ENCODE peak calls at places on chromosomes 1 and 21, in eight cellular contexts. One of them, this sample, is unnamed. For H3K4me1, the result is how much of the 10 kb centered on the place peaks cover.

GRCh38 chr1:18681423-18681835 is 50.8 kb downstream of the PAX7 start:
- DNase-seq in CD8-positive, alpha-beta T cell: no peak
- DNase-seq in A549: peak
- DNase-seq in mammary epithelial cell: peak
- DNase-seq in pancreas: no peak
- DNase-seq in aorta: no peak
- DNase-seq in GM23338: peak
- DNase-seq in CD4-positive, alpha-beta memory T cell: peak
- DNase-seq in this sample: peak

GRCh38 chr21:26717146-26717739 is 128.0 kb downstream of the ADAMTS1 start:
- DNase-seq in pancreas: no peak
- DNase-seq in CD4-positive, alpha-beta memory T cell: no peak
- DNase-seq in CD8-positive, alpha-beta T cell: no peak
- DNase-seq in A549: peak
- DNase-seq in GM23338: peak
- DNase-seq in mammary epithelial cell: peak
- DNase-seq in aorta: no peak
- DNase-seq in this sample: no peak

GRCh38 chr1:3892748-3893147 is 7.3 kb downstream of the C1orf174 start:
- DNase-seq in CD8-positive, alpha-beta T cell: no peak
- DNase-seq in A549: no peak
- DNase-seq in CD4-positive, alpha-beta memory T cell: no peak
- DNase-seq in pancreas: no peak
- DNase-seq in aorta: peak
- DNase-seq in GM23338: no peak
- DNase-seq in mammary epithelial cell: no peak
- DNase-seq in this sample: no peak

GRCh38 chr1:111468717-111469100 is 5.1 kb upstream of the C1orf162 start:
- DNase-seq in CD8-positive, alpha-beta T cell: no peak
- DNase-seq in GM23338: no peak
- DNase-seq in CD4-positive, alpha-beta memory T cell: no peak
- DNase-seq in mammary epithelial cell: peak
- DNase-seq in A549: no peak
- DNase-seq in aorta: no peak
- DNase-seq in pancreas: no peak
- DNase-seq in this sample: no peak

GRCh38 chr1:159008744-159009188 is 941 bp upstream of the IFI16 start:
- DNase-seq in pancreas: no peak
- DNase-seq in CD8-positive, alpha-beta T cell: peak
- DNase-seq in A549: no peak
- DNase-seq in CD4-positive, alpha-beta memory T cell: peak
- DNase-seq in GM23338: no peak
- DNase-seq in mammary epithelial cell: no peak
- DNase-seq in aorta: no peak
- DNase-seq in this sample: no peak

GRCh38 chr21:42632336-42632751 is 21.1 kb upstream of the PDE9A start:
- DNase-seq in CD8-positive, alpha-beta T cell: no peak
- DNase-seq in CD4-positive, alpha-beta memory T cell: no peak
- DNase-seq in mammary epithelial cell: no peak
- DNase-seq in A549: no peak
- DNase-seq in pancreas: no peak
- DNase-seq in GM23338: peak
- DNase-seq in aorta: no peak
- DNase-seq in this sample: no peak

GRCh38 chr1:95974586-95974985 is 740.6 kb downstream of the RWDD3 start:
- DNase-seq in A549: no peak
- DNase-seq in CD4-positive, alpha-beta memory T cell: no peak
- DNase-seq in CD8-positive, alpha-beta T cell: no peak
- DNase-seq in GM23338: no peak
- DNase-seq in aorta: no peak
- DNase-seq in pancreas: no peak
- DNase-seq in mammary epithelial cell: no peak
- DNase-seq in this sample: no peak

GRCh38 chr1:222909586-222909985 is 94.7 kb downstream of the DISP1 start:
- DNase-seq in pancreas: no peak
- DNase-seq in A549: no peak
- DNase-seq in CD4-positive, alpha-beta memory T cell: no peak
- DNase-seq in aorta: peak
- DNase-seq in mammary epithelial cell: peak
- DNase-seq in GM23338: no peak
- DNase-seq in CD8-positive, alpha-beta T cell: no peak
- DNase-seq in this sample: no peak

GRCh38 chr21:42654913-42655796 is 1.7 kb downstream of the PDE9A start:
- DNase-seq in GM23338: no peak
- DNase-seq in mammary epithelial cell: no peak
- DNase-seq in pancreas: no peak
- DNase-seq in CD4-positive, alpha-beta memory T cell: no peak
- DNase-seq in aorta: no peak
- DNase-seq in CD8-positive, alpha-beta T cell: no peak
- DNase-seq in A549: no peak
- DNase-seq in this sample: no peak

GRCh38 chr1:31586376-31587327 is 10.3 kb downstream of the TINAGL1 start:
- DNase-seq in CD4-positive, alpha-beta memory T cell: no peak
- DNase-seq in pancreas: no peak
- DNase-seq in GM23338: peak
- DNase-seq in CD8-positive, alpha-beta T cell: no peak
- DNase-seq in aorta: no peak
- DNase-seq in A549: no peak
- DNase-seq in mammary epithelial cell: no peak
- DNase-seq in this sample: no peak

GRCh38 chr1:158607296-158607695 is 2.2 kb downstream of the OR10Z1 start:
- DNase-seq in A549: no peak
- DNase-seq in mammary epithelial cell: no peak
- DNase-seq in pancreas: no peak
- DNase-seq in GM23338: peak
- DNase-seq in aorta: no peak
- DNase-seq in CD4-positive, alpha-beta memory T cell: no peak
- DNase-seq in CD8-positive, alpha-beta T cell: no peak
- DNase-seq in this sample: no peak

GRCh38 chr1:59025201-59025600 is 241.4 kb upstream of the JUN start:
- DNase-seq in pancreas: no peak
- DNase-seq in GM23338: no peak
- DNase-seq in CD4-positive, alpha-beta memory T cell: no peak
- DNase-seq in A549: no peak
- DNase-seq in mammary epithelial cell: no peak
- DNase-seq in CD8-positive, alpha-beta T cell: no peak
- DNase-seq in aorta: no peak
- DNase-seq in this sample: no peak

GRCh38 chr1:9710037-9710436 is 58.5 kb downstream of the PIK3CD start:
- DNase-seq in CD4-positive, alpha-beta memory T cell: no peak
- DNase-seq in pancreas: no peak
- DNase-seq in CD8-positive, alpha-beta T cell: no peak
- DNase-seq in mammary epithelial cell: no peak
- DNase-seq in GM23338: no peak
- DNase-seq in A549: no peak
- DNase-seq in aorta: no peak
- DNase-seq in this sample: no peak

GRCh38 chr1:147781056-147781471 is 20.7 kb upstream of the GJA5 start:
- DNase-seq in CD8-positive, alpha-beta T cell: no peak
- DNase-seq in mammary epithelial cell: peak
- DNase-seq in pancreas: no peak
- DNase-seq in aorta: no peak
- DNase-seq in GM23338: peak
- DNase-seq in A549: no peak
- DNase-seq in CD4-positive, alpha-beta memory T cell: no peak
- DNase-seq in this sample: no peak

DNA sequence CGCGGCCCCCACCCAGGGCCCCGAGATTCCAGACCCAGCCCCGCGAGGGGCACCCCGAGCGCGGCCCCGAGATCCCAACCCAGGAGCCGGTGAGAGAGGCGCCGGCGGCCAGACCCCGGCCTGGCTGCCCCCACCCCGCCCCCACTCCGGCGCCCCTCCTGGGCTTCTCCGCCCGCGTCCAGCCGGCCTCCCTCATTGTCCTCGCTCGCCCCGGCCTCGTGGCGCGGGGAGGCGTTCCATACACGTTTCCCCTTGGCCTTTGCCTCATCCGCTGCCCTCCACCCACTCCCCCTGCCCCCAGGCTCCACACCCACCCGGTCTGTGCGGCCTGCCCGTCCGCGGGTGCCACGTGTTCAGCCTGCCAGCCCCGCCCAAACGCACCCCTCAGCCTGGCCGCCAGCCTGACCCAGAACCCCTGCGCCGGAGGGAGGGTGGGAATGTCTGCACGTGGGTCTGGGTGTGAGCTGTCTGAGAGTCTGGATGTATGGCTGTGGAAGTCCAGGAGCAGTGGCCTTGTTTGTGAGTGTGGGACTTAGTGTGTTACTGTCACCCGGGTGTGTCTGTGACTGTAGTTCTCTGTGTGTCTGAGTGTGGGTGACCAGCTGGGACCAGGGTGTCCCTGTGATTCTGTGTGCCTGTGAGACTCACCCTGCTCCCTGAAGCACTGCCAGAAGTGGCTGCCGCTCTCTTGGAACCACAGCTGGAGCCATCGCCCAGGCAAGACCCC is 681 bp downstream of the B4GALT2 start:
- DNase-seq in CD4-positive, alpha-beta memory T cell: no peak
- DNase-seq in aorta: peak
- DNase-seq in GM23338: peak
- DNase-seq in pancreas: peak
- DNase-seq in mammary epithelial cell: peak
- DNase-seq in CD8-positive, alpha-beta T cell: no peak
- DNase-seq in A549: no peak
- DNase-seq in this sample: peak
- H3K4me1 ChIP-seq in CD4-positive, alpha-beta memory T cell: under half
- H3K4me1 ChIP-seq in aorta: under half
- H3K4me1 ChIP-seq in GM23338: under half
- H3K4me1 ChIP-seq in pancreas: under half
- H3K4me1 ChIP-seq in mammary epithelial cell: half or more
- H3K4me1 ChIP-seq in CD8-positive, alpha-beta T cell: under half
- H3K4me1 ChIP-seq in A549: under half
- H3K4me1 ChIP-seq in this sample: under half

GRCh38 chr1:168609133-168609715 is 32.8 kb downstream of the XCL1 start:
- DNase-seq in aorta: peak
- DNase-seq in mammary epithelial cell: no peak
- DNase-seq in A549: no peak
- DNase-seq in GM23338: peak
- DNase-seq in CD8-positive, alpha-beta T cell: no peak
- DNase-seq in pancreas: no peak
- DNase-seq in CD4-positive, alpha-beta memory T cell: no peak
- DNase-seq in this sample: no peak
- H3K4me3 ChIP-seq in aorta: no peak
- H3K4me3 ChIP-seq in mammary epithelial cell: no peak
- H3K4me3 ChIP-seq in A549: no peak
- H3K4me3 ChIP-seq in GM23338: no peak
- H3K4me3 ChIP-seq in CD8-positive, alpha-beta T cell: no peak
- H3K4me3 ChIP-seq in pancreas: no peak
- H3K4me3 ChIP-seq in CD4-positive, alpha-beta memory T cell: no peak
- H3K4me3 ChIP-seq in this sample: no peak

GRCh38 chr1:225845633-225846259 is 35.8 kb downstream of the EPHX1 start:
- DNase-seq in pancreas: peak
- DNase-seq in CD8-positive, alpha-beta T cell: no peak
- DNase-seq in aorta: peak
- DNase-seq in GM23338: peak
- DNase-seq in mammary epithelial cell: peak
- DNase-seq in A549: peak
- DNase-seq in CD4-positive, alpha-beta memory T cell: no peak
- DNase-seq in this sample: peak
- H3K4me1 ChIP-seq in pancreas: under half
- H3K4me1 ChIP-seq in CD8-positive, alpha-beta T cell: half or more
- H3K4me1 ChIP-seq in aorta: under half
- H3K4me1 ChIP-seq in GM23338: under half
- H3K4me1 ChIP-seq in mammary epithelial cell: under half
- H3K4me1 ChIP-seq in A549: under half
- H3K4me1 ChIP-seq in CD4-positive, alpha-beta memory T cell: under half
- H3K4me1 ChIP-seq in this sample: under half

DNA sequence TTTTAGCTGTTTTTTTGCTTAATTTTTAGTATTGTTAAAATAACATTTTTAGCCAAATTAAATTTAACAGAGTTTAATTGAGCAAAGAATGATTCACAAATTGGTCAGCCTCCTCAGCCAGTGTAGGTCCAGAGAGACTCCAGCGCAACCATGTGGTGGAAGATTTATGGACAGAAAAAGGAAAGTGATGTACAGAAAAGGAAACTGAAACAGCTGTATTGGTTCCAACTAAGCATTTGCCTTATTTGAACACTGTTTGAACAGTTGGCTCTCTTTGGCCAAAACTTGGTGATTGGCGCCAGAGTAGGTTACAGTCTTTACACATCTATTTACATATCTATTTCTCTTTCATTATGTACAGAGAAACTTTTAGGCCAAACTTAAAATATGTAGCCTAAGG is 19.4 kb downstream of the RPS6KC1 start:
- DNase-seq in pancreas: no peak
- DNase-seq in A549: no peak
- DNase-seq in mammary epithelial cell: peak
- DNase-seq in CD8-positive, alpha-beta T cell: no peak
- DNase-seq in GM23338: no peak
- DNase-seq in CD4-positive, alpha-beta memory T cell: no peak
- DNase-seq in aorta: no peak
- DNase-seq in this sample: peak
- H3K4me3 ChIP-seq in pancreas: no peak
- H3K4me3 ChIP-seq in A549: no peak
- H3K4me3 ChIP-seq in mammary epithelial cell: no peak
- H3K4me3 ChIP-seq in CD8-positive, alpha-beta T cell: no peak
- H3K4me3 ChIP-seq in GM23338: no peak
- H3K4me3 ChIP-seq in CD4-positive, alpha-beta memory T cell: no peak
- H3K4me3 ChIP-seq in aorta: no peak
- H3K4me3 ChIP-seq in this sample: no peak

GRCh38 chr1:229135773-229136172 is 135.1 kb upstream of the RAB4A start:
- DNase-seq in mammary epithelial cell: no peak
- DNase-seq in pancreas: no peak
- DNase-seq in A549: no peak
- DNase-seq in CD8-positive, alpha-beta T cell: no peak
- DNase-seq in GM23338: no peak
- DNase-seq in aorta: no peak
- DNase-seq in CD4-positive, alpha-beta memory T cell: no peak
- DNase-seq in this sample: no peak
- H3K4me1 ChIP-seq in mammary epithelial cell: under half
- H3K4me1 ChIP-seq in pancreas: under half
- H3K4me1 ChIP-seq in A549: under half
- H3K4me1 ChIP-seq in CD8-positive, alpha-beta T cell: under half
- H3K4me1 ChIP-seq in GM23338: under half
- H3K4me1 ChIP-seq in aorta: under half
- H3K4me1 ChIP-seq in CD4-positive, alpha-beta memory T cell: half or more
- H3K4me1 ChIP-seq in this sample: under half

GRCh38 chr1:206508130-206508884 is 976 bp downstream of the RASSF5 start:
- DNase-seq in A549: no peak
- DNase-seq in CD8-positive, alpha-beta T cell: no peak
- DNase-seq in aorta: peak
- DNase-seq in pancreas: no peak
- DNase-seq in GM23338: no peak
- DNase-seq in CD4-positive, alpha-beta memory T cell: no peak
- DNase-seq in mammary epithelial cell: no peak
- DNase-seq in this sample: no peak
- H3K4me3 ChIP-seq in A549: peak
- H3K4me3 ChIP-seq in CD8-positive, alpha-beta T cell: peak
- H3K4me3 ChIP-seq in aorta: peak
- H3K4me3 ChIP-seq in pancreas: peak
- H3K4me3 ChIP-seq in GM23338: peak
- H3K4me3 ChIP-seq in CD4-positive, alpha-beta memory T cell: no peak
- H3K4me3 ChIP-seq in mammary epithelial cell: peak
- H3K4me3 ChIP-seq in this sample: no peak